ENCODE peak calls at places on chromosomes 12 and 14, in six cellular contexts. Q is IMR-90, M is tibial artery, K is HCT116, O is left lung, Z is GM23248. Y is an unnamed sample. For H3K4me1, the result is how much of the 10 kb centered on the place peaks cover.

GRCh38 chr14:105093426-105094192 is 28.4 kb upstream of the GPR132 start:
- DNase-seq in M (no peak), Q (peak), O (peak), K (peak), Z (peak), Y (peak)

GRCh38 chr12:96473394-96474093 is 15.8 kb upstream of the CFAP54 start:
- DNase-seq in K (no peak), M (no peak), Z (no peak), O (no peak), Q (peak), Y (no peak)

GRCh38 chr14:74018029-74018703 is 922 bp downstream of the ENTPD5 start:
- DNase-seq in Q (peak), Z (peak), K (no peak), M (no peak), O (no peak), Y (no peak)

GRCh38 chr14:61699092-61699491 is 3.8 kb downstream of the HIF1A start:
- DNase-seq in M (no peak), O (no peak), Q (no peak), Z (peak), K (no peak), Y (no peak)

GRCh38 chr14:53979141-53979673 is 22.6 kb upstream of the BMP4 start:
- DNase-seq in O (no peak), M (no peak), Z (peak), Q (no peak), K (no peak), Y (no peak)

GRCh38 chr12:8712572-8712971 is 14.8 kb downstream of the RIMKLB start:
- DNase-seq in Q (no peak), Z (no peak), K (no peak), O (no peak), M (no peak), Y (no peak)

GRCh38 chr12:7959278-7960063 is 23.5 kb upstream of the SLC2A3 start:
- DNase-seq in Z (peak), Q (no peak), M (no peak), O (no peak), K (no peak), Y (no peak)

GRCh38 chr12:124928095-124928911 is 13.9 kb upstream of the UBC start:
- DNase-seq in M (peak), Q (peak), Z (peak), O (peak), K (peak), Y (peak)

GRCh38 chr12:114400395-114400794 is 5.5 kb downstream of the TBX5 start:
- DNase-seq in O (no peak), M (no peak), Z (peak), K (no peak), Q (peak), Y (no peak)

GRCh38 chr12:110004598-110004997 is 5.4 kb downstream of the ANKRD13A start:
- DNase-seq in Z (no peak), K (no peak), Q (no peak), M (no peak), O (no peak), Y (no peak)

GRCh38 chr12:2009623-2010022 is 5.4 kb upstream of the DCP1B start:
- DNase-seq in M (no peak), Q (no peak), K (no peak), Z (no peak), O (no peak), Y (no peak)

GRCh38 chr12:111156304-111156703 is 212.6 kb downstream of the PHETA1 start:
- DNase-seq in K (peak), O (no peak), Z (no peak), Q (no peak), M (no peak), Y (no peak)

GRCh38 chr12:115008951-115009350 is 325.0 kb upstream of the TBX3 start:
- DNase-seq in K (no peak), M (no peak), Q (no peak), O (no peak), Z (no peak), Y (no peak)

GRCh38 chr12:31834158-31834557 is 105.3 kb upstream of the AMN1 start:
- DNase-seq in Z (no peak), Q (no peak), M (no peak), O (no peak), K (no peak), Y (no peak)

GRCh38 chr12:131908716-131909595 is 14.5 kb downstream of the ULK1 start:
- DNase-seq in O (peak), Z (no peak), K (no peak), Q (no peak), M (peak), Y (no peak)

GRCh38 chr14:103239751-103240150 is 94.3 kb upstream of the EIF5 start:
- DNase-seq in K (no peak), Z (no peak), Q (no peak), O (no peak), M (no peak), Y (no peak)

GRCh38 chr14:34853041-34853440 is 22.1 kb downstream of the BAZ1A start:
- DNase-seq in O (no peak), K (no peak), Z (no peak), M (no peak), Q (no peak), Y (no peak)

GRCh38 chr12:126185025-126185424 is 1119.8 kb downstream of the AACS start:
- DNase-seq in O (no peak), Q (no peak), M (no peak), K (no peak), Z (no peak), Y (peak)

GRCh38 chr12:131759176-131759575 is 48.3 kb downstream of the SFSWAP start:
- DNase-seq in Q (no peak), Z (no peak), O (no peak), K (no peak), M (no peak), Y (no peak)

GRCh38 chr12:122965851-122966742 is at the start of gene ABCB9:
- DNase-seq in Q (peak), M (peak), Z (peak), O (peak), K (peak), Y (peak)

GRCh38 chr12:108226866-108227265 is 97.8 kb downstream of the WSCD2 start:
- DNase-seq in Q (no peak), O (no peak), M (no peak), Z (no peak), K (no peak), Y (no peak)

GRCh38 chr12:32921397-32921796 is 24.8 kb upstream of the PKP2 start:
- DNase-seq in M (no peak), Z (peak), O (no peak), Q (no peak), K (no peak), Y (no peak)

GRCh38 chr14:68873379-68873778 is 80.5 kb upstream of the ZFP36L1 start:
- DNase-seq in M (no peak), K (no peak), Z (no peak), Q (no peak), O (no peak), Y (no peak)

GRCh38 chr12:22728989-22729388 is 104.0 kb downstream of the ETNK1 start:
- DNase-seq in Z (no peak), M (no peak), O (no peak), K (no peak), Q (no peak), Y (no peak)

GRCh38 chr12:6921996-6922935 is 5.5 kb upstream of the ATN1 start:
- DNase-seq in K (no peak), O (no peak), Q (no peak), Z (no peak), M (no peak), Y (no peak)

GRCh38 chr12:6923003-6923732 is 4.6 kb upstream of the ATN1 start:
- DNase-seq in M (no peak), Q (no peak), O (no peak), Z (no peak), K (no peak), Y (no peak)

GRCh38 chr12:6925239-6925542 is 2.6 kb upstream of the ATN1 start:
- DNase-seq in O (no peak), M (no peak), Z (no peak), K (no peak), Q (no peak), Y (no peak)

GRCh38 chr12:6925543-6926279 is 2.0 kb upstream of the ATN1 start:
- DNase-seq in M (peak), Z (peak), O (no peak), Q (peak), K (peak), Y (peak)

DNA sequence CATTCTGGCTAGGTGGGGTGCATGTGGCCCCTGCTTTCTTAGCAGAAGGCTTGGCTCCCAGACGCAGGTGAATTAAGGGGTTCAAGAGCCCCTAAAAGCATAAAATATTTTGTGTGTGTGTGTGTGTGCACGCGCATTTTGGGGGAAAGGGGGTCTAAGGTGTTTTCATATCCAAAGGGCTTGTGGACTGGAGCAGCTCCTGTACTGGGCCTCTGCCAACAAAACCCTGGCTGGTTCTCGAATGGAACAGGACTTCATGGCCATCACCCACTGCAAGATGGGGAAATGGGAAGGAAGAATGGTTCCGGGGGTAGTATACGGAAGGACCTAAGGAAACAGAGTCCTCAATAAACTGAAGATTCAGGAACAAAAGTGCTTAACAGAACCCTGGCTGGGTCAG is 3.9 kb upstream of the ATN1 start:
- DNase-seq in Q (no peak), M (no peak), K (no peak), Z (no peak), O (no peak), Y (no peak)
- H3K4me1 ChIP-seq in Q (under half), M (under half), K (under half), Z (under half), O (under half), Y (under half)

DNA sequence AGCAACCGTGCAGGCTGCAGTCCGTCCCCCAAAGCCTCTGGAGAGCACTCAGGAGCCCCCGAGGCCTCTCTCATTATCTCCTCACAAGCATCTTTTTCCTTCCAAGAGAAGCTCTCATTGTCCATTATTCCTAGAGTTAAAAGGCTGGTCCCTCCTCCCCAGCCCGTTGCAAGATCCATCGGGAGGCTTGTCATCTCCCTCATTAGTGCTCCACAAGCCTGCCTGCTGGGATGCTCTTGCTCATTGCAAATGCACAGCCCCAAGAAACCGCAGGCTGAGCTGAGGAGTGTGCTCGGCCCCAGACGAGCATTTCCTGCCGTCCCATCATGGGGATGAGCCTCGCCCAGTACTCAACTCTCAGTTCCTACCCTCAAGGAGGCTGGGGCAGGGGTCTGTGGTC is 23.3 kb downstream of the NUAK1 start:
- DNase-seq in M (no peak), K (no peak), Q (no peak), Z (no peak), O (no peak), Y (no peak)
- H3K4me1 ChIP-seq in M (under half), K (under half), Q (under half), Z (half or more), O (under half), Y (under half)

GRCh38 chr14:67668559-67668958 is 5.9 kb downstream of the VTI1B start:
- DNase-seq in O (no peak), Q (no peak), M (no peak), Z (no peak), K (no peak), Y (no peak)

GRCh38 chr14:67665886-67666285 is 8.5 kb downstream of the VTI1B start:
- DNase-seq in Q (peak), M (no peak), Z (peak), K (no peak), O (no peak), Y (no peak)

GRCh38 chr14:67666733-67667132 is 7.7 kb downstream of the VTI1B start:
- DNase-seq in O (no peak), Q (no peak), M (no peak), Z (no peak), K (no peak), Y (no peak)

DNA sequence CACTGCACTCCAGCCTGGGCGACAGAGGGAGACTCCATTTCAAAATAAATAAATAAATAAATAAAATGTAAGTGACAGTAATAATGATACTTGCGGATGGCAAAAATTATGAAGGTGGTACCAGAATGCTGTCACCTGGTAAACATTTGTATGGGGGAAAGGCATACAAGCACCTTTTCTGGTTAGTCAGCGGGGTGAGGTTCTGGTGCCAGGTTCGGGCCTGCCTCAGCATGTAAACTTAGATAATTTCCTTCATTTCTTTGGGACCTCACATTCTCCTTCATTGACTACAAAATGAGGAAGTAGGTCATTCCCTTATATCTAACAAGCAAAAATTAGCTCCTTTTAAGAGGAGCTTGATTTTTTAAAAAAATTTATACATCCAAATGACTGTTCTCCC is 10.8 kb downstream of the VTI1B start:
- DNase-seq in Q (no peak), O (no peak), M (no peak), Z (no peak), K (no peak), Y (no peak)
- H3K4me1 ChIP-seq in Q (under half), O (under half), M (under half), Z (under half), K (under half), Y (under half)

GRCh38 chr14:24261256-24261968 is 1.6 kb downstream of the TGM1 start:
- DNase-seq in Q (no peak), O (no peak), M (no peak), Z (no peak), K (no peak), Y (no peak)
- H3K4me1 ChIP-seq in Q (under half), O (under half), M (under half), Z (under half), K (under half), Y (under half)

Y was measured in pancreas.